ENCODE peak calls at places on chromosomes 2 and 18, in seven cellular contexts. S, B, V, G, J, L and A are unnamed samples.

GRCh38 chr2:229810786-229811185 is 96.4 kb upstream of the DNER start:
- DNase-seq in L (no peak), J (no peak), V (no peak), S (no peak), B (no peak), G (no peak), A (no peak)

GRCh38 chr18:8797206-8797605 is 91.8 kb downstream of the MTCL1 start:
- DNase-seq in G (peak), L (no peak), J (no peak), V (no peak), S (no peak), B (no peak), A (no peak)

GRCh38 chr2:86029873-86030272 is 75.8 kb downstream of the POLR1A start:
- DNase-seq in G (no peak), B (no peak), V (peak), S (no peak), J (no peak), L (no peak), A (no peak)

GRCh38 chr2:29293830-29294438 is 178.7 kb downstream of the CLIP4 start:
- DNase-seq in J (peak), L (no peak), V (no peak), B (no peak), G (peak), S (peak), A (no peak)

GRCh38 chr2:192026716-192027109 is 168.0 kb downstream of the TMEFF2 start:
- DNase-seq in B (no peak), G (no peak), V (no peak), J (no peak), S (no peak), L (no peak), A (no peak)

GRCh38 chr2:112795720-112796119 is 11.4 kb upstream of the IL1A start:
- DNase-seq in G (no peak), V (no peak), J (peak), S (peak), L (no peak), B (no peak), A (no peak)

GRCh38 chr2:144015655-144016245 is 504.2 kb downstream of the ZEB2 start:
- DNase-seq in G (peak), B (peak), S (no peak), V (no peak), J (no peak), L (no peak), A (no peak)

GRCh38 chr2:152034257-152034801 is 64.5 kb downstream of the CACNB4 start:
- DNase-seq in G (no peak), L (no peak), V (no peak), B (no peak), S (peak), J (no peak), A (no peak)

GRCh38 chr2:190882831-190883582 is 2.4 kb downstream of the GLS start:
- DNase-seq in V (no peak), J (peak), L (no peak), B (no peak), S (no peak), G (peak), A (no peak)

GRCh38 chr2:94874277-94874997 is 3.2 kb downstream of the TEKT4 start:
- DNase-seq in G (peak), L (peak), V (peak), S (peak), B (no peak), J (peak), A (no peak)

GRCh38 chr2:239400000-239400831 is 604 bp downstream of the HDAC4 start:
- DNase-seq in L (no peak), S (peak), V (no peak), G (peak), B (no peak), J (peak), A (no peak)

GRCh38 chr2:99748344-99748743 is 258.5 kb upstream of the REV1 start:
- DNase-seq in V (no peak), L (no peak), S (peak), G (no peak), J (no peak), B (no peak), A (no peak)

GRCh38 chr18:63128242-63128967 is 191.2 kb downstream of the BCL2 start:
- DNase-seq in J (peak), B (no peak), S (no peak), V (no peak), L (no peak), G (no peak), A (no peak)

GRCh38 chr2:37568565-37568964 is 102.9 kb downstream of the CDC42EP3 start:
- DNase-seq in G (no peak), J (peak), S (no peak), V (no peak), B (no peak), L (no peak), A (no peak)

GRCh38 chr2:20647764-20648164 is 3.1 kb downstream of the HS1BP3 start:
- DNase-seq in J (no peak), B (no peak), V (no peak), G (no peak), L (no peak), S (no peak), A (peak)

GRCh38 chr2:232260075-232260474 is 118.5 kb upstream of the ALPP start:
- DNase-seq in J (no peak), V (no peak), G (peak), L (no peak), B (peak), S (no peak), A (no peak)

GRCh38 chr2:120693121-120693520 is 42.5 kb upstream of the GLI2 start:
- DNase-seq in B (no peak), J (no peak), L (no peak), S (no peak), V (no peak), G (no peak), A (no peak)

GRCh38 chr2:175726213-175726612 is 275.9 kb downstream of the LNPK start:
- DNase-seq in J (no peak), B (peak), S (no peak), G (peak), L (no peak), V (no peak), A (no peak)

GRCh38 chr2:128250409-128251025 is 68.2 kb downstream of the HS6ST1 start:
- DNase-seq in V (no peak), L (no peak), J (no peak), S (no peak), B (no peak), G (no peak), A (no peak)

GRCh38 chr2:35023545-35023944 is 1332.0 kb upstream of the CRIM1 start:
- DNase-seq in V (no peak), B (no peak), L (no peak), J (no peak), G (no peak), S (no peak), A (no peak)

GRCh38 chr2:140797718-140798117 is 1333.1 kb downstream of the LRP1B start:
- DNase-seq in V (no peak), J (no peak), S (no peak), B (no peak), L (no peak), G (peak), A (no peak)

GRCh38 chr2:186959486-186959885 is 110.5 kb upstream of the ZSWIM2 start:
- DNase-seq in B (no peak), L (no peak), V (no peak), G (no peak), S (no peak), J (no peak), A (no peak)

GRCh38 chr2:71700880-71701397 is 247.6 kb downstream of the DYSF start:
- DNase-seq in V (peak), J (no peak), S (peak), B (peak), G (no peak), L (peak), A (peak)

GRCh38 chr2:17791121-17791902 is 24.9 kb upstream of the MSGN1 start:
- DNase-seq in G (no peak), L (no peak), J (no peak), B (no peak), V (no peak), S (no peak), A (no peak)

GRCh38 chr2:159077869-159078268 is 109.4 kb downstream of the TANC1 start:
- DNase-seq in G (no peak), S (no peak), B (no peak), J (no peak), V (no peak), L (no peak), A (no peak)

GRCh38 chr2:111200333-111200879 is 79.7 kb downstream of the BCL2L11 start:
- DNase-seq in B (no peak), L (no peak), G (no peak), S (no peak), J (no peak), V (no peak), A (no peak)

GRCh38 chr2:121479882-121480522 is 50.7 kb upstream of the RNU4ATAC start:
- DNase-seq in S (peak), J (peak), B (no peak), V (no peak), G (peak), L (no peak), A (no peak)

GRCh38 chr2:70834881-70835280 is 735 bp downstream of the CD207 start:
- DNase-seq in J (no peak), V (no peak), G (no peak), L (no peak), S (no peak), B (no peak), A (no peak)